ENCODE peak calls at places on chromosome 9, in six cellular contexts. One of them, this sample, is unnamed.

GRCh38 chr9:3526903-3527652 is 1.3 kb upstream of the RFX3 start:
- DNase-seq in stimulated activated CD4-positive, alpha-beta T cell treated with anti-CD3 and anti-CD28 coated beads, Interleukin-2, amount 100 ng/mL, for 48 hours: no peak
- DNase-seq in GM03348: peak; percentile 11
- DNase-seq in NCI-H345: peak; percentile 65
- DNase-seq in NCI-H146: peak; percentile 86
- DNase-seq in T follicular helper cell: peak; percentile 61
- DNase-seq in this sample: peak; percentile 10

GRCh38 chr9:137163101-137163661 is 6.7 kb downstream of the LRRC26 start:
- DNase-seq in stimulated activated CD4-positive, alpha-beta T cell treated with anti-CD3 and anti-CD28 coated beads, Interleukin-2, amount 100 ng/mL, for 48 hours: no peak
- DNase-seq in T follicular helper cell: no peak
- DNase-seq in NCI-H146: no peak
- DNase-seq in NCI-H345: no peak
- DNase-seq in GM03348: peak; percentile 48
- DNase-seq in this sample: no peak

GRCh38 chr9:109542922-109543321 is 44.8 kb upstream of the PTPN3 start:
- DNase-seq in T follicular helper cell: no peak
- DNase-seq in NCI-H146: no peak
- DNase-seq in GM03348: no peak
- DNase-seq in stimulated activated CD4-positive, alpha-beta T cell treated with anti-CD3 and anti-CD28 coated beads, Interleukin-2, amount 100 ng/mL, for 48 hours: no peak
- DNase-seq in NCI-H345: no peak
- DNase-seq in this sample: no peak

GRCh38 chr9:32344551-32345182 is 39.8 kb upstream of the ACO1 start:
- DNase-seq in T follicular helper cell: no peak
- DNase-seq in NCI-H146: peak; percentile 20
- DNase-seq in stimulated activated CD4-positive, alpha-beta T cell treated with anti-CD3 and anti-CD28 coated beads, Interleukin-2, amount 100 ng/mL, for 48 hours: no peak
- DNase-seq in NCI-H345: peak; percentile 6
- DNase-seq in GM03348: no peak
- DNase-seq in this sample: no peak

GRCh38 chr9:133368249-133368881 is 7.5 kb downstream of the SURF4 start:
- DNase-seq in NCI-H146: peak; percentile 88
- DNase-seq in T follicular helper cell: no peak
- DNase-seq in NCI-H345: peak; percentile 61
- DNase-seq in stimulated activated CD4-positive, alpha-beta T cell treated with anti-CD3 and anti-CD28 coated beads, Interleukin-2, amount 100 ng/mL, for 48 hours: no peak
- DNase-seq in GM03348: no peak
- DNase-seq in this sample: no peak

GRCh38 chr9:79976501-79977444 is 405.0 kb downstream of the TLE4 start:
- DNase-seq in stimulated activated CD4-positive, alpha-beta T cell treated with anti-CD3 and anti-CD28 coated beads, Interleukin-2, amount 100 ng/mL, for 48 hours: no peak
- DNase-seq in NCI-H345: no peak
- DNase-seq in T follicular helper cell: no peak
- DNase-seq in GM03348: no peak
- DNase-seq in NCI-H146: peak; percentile 79
- DNase-seq in this sample: no peak

GRCh38 chr9:22278426-22278825 is 168.2 kb upstream of the DMRTA1 start:
- DNase-seq in T follicular helper cell: no peak
- DNase-seq in NCI-H345: no peak
- DNase-seq in NCI-H146: no peak
- DNase-seq in stimulated activated CD4-positive, alpha-beta T cell treated with anti-CD3 and anti-CD28 coated beads, Interleukin-2, amount 100 ng/mL, for 48 hours: no peak
- DNase-seq in GM03348: peak; percentile 8
- DNase-seq in this sample: no peak

GRCh38 chr9:132061526-132061925 is 18.1 kb downstream of the MED27 start:
- DNase-seq in NCI-H345: peak; percentile 34
- DNase-seq in T follicular helper cell: no peak
- DNase-seq in GM03348: no peak
- DNase-seq in NCI-H146: no peak
- DNase-seq in stimulated activated CD4-positive, alpha-beta T cell treated with anti-CD3 and anti-CD28 coated beads, Interleukin-2, amount 100 ng/mL, for 48 hours: no peak
- DNase-seq in this sample: no peak

GRCh38 chr9:135785013-135785575 is 83.1 kb downstream of the KCNT1 start:
- DNase-seq in stimulated activated CD4-positive, alpha-beta T cell treated with anti-CD3 and anti-CD28 coated beads, Interleukin-2, amount 100 ng/mL, for 48 hours: no peak
- DNase-seq in T follicular helper cell: no peak
- DNase-seq in GM03348: no peak
- DNase-seq in NCI-H345: no peak
- DNase-seq in NCI-H146: no peak
- DNase-seq in this sample: no peak

GRCh38 chr9:105309531-105309931 is 65.1 kb downstream of the SLC44A1 start:
- DNase-seq in T follicular helper cell: no peak
- DNase-seq in NCI-H146: peak; percentile 7
- DNase-seq in GM03348: no peak
- DNase-seq in NCI-H345: peak; percentile 11
- DNase-seq in stimulated activated CD4-positive, alpha-beta T cell treated with anti-CD3 and anti-CD28 coated beads, Interleukin-2, amount 100 ng/mL, for 48 hours: no peak
- DNase-seq in this sample: no peak

GRCh38 chr9:16925426-16925825 is 55.0 kb upstream of the BNC2 start:
- DNase-seq in NCI-H345: no peak
- DNase-seq in NCI-H146: no peak
- DNase-seq in GM03348: no peak
- DNase-seq in T follicular helper cell: no peak
- DNase-seq in stimulated activated CD4-positive, alpha-beta T cell treated with anti-CD3 and anti-CD28 coated beads, Interleukin-2, amount 100 ng/mL, for 48 hours: no peak
- DNase-seq in this sample: no peak

GRCh38 chr9:98427491-98427890 is 172.0 kb upstream of the TBC1D2 start:
- DNase-seq in stimulated activated CD4-positive, alpha-beta T cell treated with anti-CD3 and anti-CD28 coated beads, Interleukin-2, amount 100 ng/mL, for 48 hours: no peak
- DNase-seq in NCI-H345: no peak
- DNase-seq in T follicular helper cell: no peak
- DNase-seq in GM03348: peak; percentile 21
- DNase-seq in NCI-H146: no peak
- DNase-seq in this sample: no peak